ENCODE peak calls at places on chromosomes 7 and 10, in five cellular contexts. One of them, this sample, is unnamed.

GRCh38 chr10:43254199-43254730 is 12.6 kb downstream of the RASGEF1A start:
- DNase-seq in choroid plexus epithelial cell: no peak
- DNase-seq in AG10803: no peak
- DNase-seq in hepatocyte: peak; percentile 14
- DNase-seq in heart left ventricle: no peak
- DNase-seq in this sample: no peak

GRCh38 chr10:1156921-1157614 is 100.9 kb downstream of the WDR37 start:
- DNase-seq in AG10803: no peak
- DNase-seq in choroid plexus epithelial cell: no peak
- DNase-seq in hepatocyte: no peak
- DNase-seq in heart left ventricle: no peak
- DNase-seq in this sample: no peak

GRCh38 chr7:28984219-28984618 is 26.1 kb upstream of the TRIL start:
- DNase-seq in choroid plexus epithelial cell: no peak
- DNase-seq in heart left ventricle: no peak
- DNase-seq in AG10803: no peak
- DNase-seq in hepatocyte: no peak
- DNase-seq in this sample: no peak

GRCh38 chr10:57015187-57015586 is 654.1 kb upstream of the ZWINT start:
- DNase-seq in choroid plexus epithelial cell: no peak
- DNase-seq in AG10803: no peak
- DNase-seq in heart left ventricle: no peak
- DNase-seq in hepatocyte: no peak
- DNase-seq in this sample: no peak

GRCh38 chr10:128087884-128088695 is 38.1 kb downstream of the MKI67 start:
- DNase-seq in hepatocyte: no peak
- DNase-seq in AG10803: no peak
- DNase-seq in choroid plexus epithelial cell: no peak
- DNase-seq in heart left ventricle: no peak
- DNase-seq in this sample: no peak

GRCh38 chr10:12833451-12833850 is 168.1 kb downstream of the CCDC3 start:
- DNase-seq in hepatocyte: no peak
- DNase-seq in choroid plexus epithelial cell: no peak
- DNase-seq in AG10803: no peak
- DNase-seq in heart left ventricle: no peak
- DNase-seq in this sample: no peak

GRCh38 chr7:519429-519973 is at the start of gene PDGFA:
- DNase-seq in AG10803: peak; percentile 57
- DNase-seq in hepatocyte: peak; percentile 85
- DNase-seq in heart left ventricle: peak; percentile 69
- DNase-seq in choroid plexus epithelial cell: peak; percentile 58
- DNase-seq in this sample: peak; percentile 57

GRCh38 chr10:122376364-122376961 is 2.0 kb downstream of the PLEKHA1 start:
- DNase-seq in hepatocyte: no peak
- DNase-seq in heart left ventricle: no peak
- DNase-seq in AG10803: no peak
- DNase-seq in choroid plexus epithelial cell: no peak
- DNase-seq in this sample: no peak

GRCh38 chr7:91264924-91265681 is 870 bp downstream of the FZD1 start:
- DNase-seq in heart left ventricle: peak; percentile 49
- DNase-seq in hepatocyte: peak; percentile 72
- DNase-seq in choroid plexus epithelial cell: peak; percentile 83
- DNase-seq in AG10803: peak; percentile 75
- DNase-seq in this sample: peak; percentile 73

GRCh38 chr10:86536294-86536861 is 14.8 kb upstream of the WAPL start:
- DNase-seq in heart left ventricle: no peak
- DNase-seq in choroid plexus epithelial cell: no peak
- DNase-seq in hepatocyte: peak; percentile 19
- DNase-seq in AG10803: no peak
- DNase-seq in this sample: no peak

GRCh38 chr10:71974489-71975011 is 10.4 kb downstream of the CHST3 start:
- DNase-seq in AG10803: peak; percentile 77
- DNase-seq in choroid plexus epithelial cell: no peak
- DNase-seq in heart left ventricle: no peak
- DNase-seq in hepatocyte: no peak
- DNase-seq in this sample: no peak

DNA sequence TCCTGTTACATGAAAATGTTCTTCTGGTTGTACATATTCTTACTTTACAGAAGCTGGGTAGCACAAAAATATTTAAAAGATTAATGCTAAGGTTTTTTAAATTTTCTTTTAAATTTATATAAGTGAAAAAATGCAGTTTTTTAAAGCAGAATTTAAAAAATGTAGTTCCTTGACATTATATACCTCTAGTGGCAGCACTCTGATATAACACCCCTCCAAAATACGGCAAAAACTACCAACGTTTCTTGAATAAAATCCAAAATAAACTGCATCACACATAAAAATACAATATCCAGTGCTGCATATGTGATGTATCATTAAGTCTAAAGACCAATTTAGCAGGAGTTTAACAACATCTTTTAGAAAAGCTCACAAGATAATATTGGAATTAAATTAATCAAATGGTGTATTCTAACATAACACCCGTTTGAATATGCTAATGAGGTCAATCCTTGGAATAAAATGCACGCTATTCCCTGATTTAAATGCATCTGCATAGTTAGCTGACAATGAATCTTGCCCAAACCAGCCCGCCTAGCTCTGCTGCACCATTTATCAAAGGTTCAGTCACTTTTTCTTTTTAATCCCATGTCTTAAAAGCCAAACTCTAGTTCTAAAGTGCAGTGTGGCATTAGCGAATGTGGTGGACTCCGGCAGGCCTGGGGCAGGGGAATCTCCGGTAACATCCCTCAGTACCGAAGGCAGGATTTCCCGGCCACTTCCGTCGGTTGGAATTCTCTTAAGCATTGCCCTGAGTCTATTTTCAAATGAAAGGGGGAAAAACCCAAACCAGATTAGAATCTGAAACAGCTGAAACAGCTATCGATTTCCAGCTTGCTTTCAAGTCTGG is 1.2 kb downstream of the TCERG1L start:
- DNase-seq in heart left ventricle: no peak
- DNase-seq in hepatocyte: no peak
- DNase-seq in AG10803: no peak
- DNase-seq in choroid plexus epithelial cell: peak; percentile 22
- DNase-seq in this sample: no peak
- TF ChIP-seq CTCF in heart left ventricle: no peak
- TF ChIP-seq CTCF in hepatocyte: peak; percentile 48
- TF ChIP-seq CTCF in AG10803: no peak
- TF ChIP-seq CTCF in choroid plexus epithelial cell: no peak
- TF ChIP-seq CTCF in this sample: peak; percentile 20

DNA sequence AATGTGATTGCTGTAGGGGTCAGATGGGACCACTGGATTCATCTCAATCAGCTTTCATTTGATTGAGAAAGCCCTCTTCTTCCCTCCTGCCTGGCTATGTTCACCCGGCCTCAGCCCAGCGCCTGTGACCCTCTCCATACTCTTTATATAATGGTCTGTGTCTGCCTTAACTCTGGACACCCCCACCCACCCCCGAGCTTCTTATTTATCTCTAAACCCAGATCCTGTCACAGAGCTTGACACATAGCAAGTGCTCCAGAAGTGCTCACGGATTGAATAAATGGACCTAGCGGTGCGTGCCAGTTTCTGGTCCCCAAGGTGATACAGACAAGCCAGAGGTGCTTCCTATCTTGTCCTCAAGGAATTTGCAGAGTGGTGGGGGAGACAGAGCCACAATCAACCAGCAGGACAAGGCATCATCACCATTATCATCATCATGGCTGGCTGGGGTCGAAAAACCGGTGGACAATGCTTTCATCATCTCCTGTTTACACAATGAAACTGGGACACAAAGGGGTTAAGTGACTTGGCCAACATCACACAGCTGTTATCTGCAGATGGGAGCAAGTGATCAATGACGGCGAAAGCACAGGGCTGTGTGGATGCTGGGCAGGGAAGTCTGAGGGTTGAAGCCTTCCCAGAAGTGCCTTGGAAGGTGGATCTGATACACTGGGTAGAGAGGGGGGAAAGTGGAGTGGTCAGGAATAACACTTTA is 2.2 kb upstream of the LOXL4 start:
- DNase-seq in choroid plexus epithelial cell: no peak
- DNase-seq in hepatocyte: no peak
- DNase-seq in heart left ventricle: no peak
- DNase-seq in AG10803: no peak
- DNase-seq in this sample: peak; percentile 10
- H3K4me3 ChIP-seq in choroid plexus epithelial cell: no peak overlapping the region
- H3K4me3 ChIP-seq in hepatocyte: no peak overlapping the region
- H3K4me3 ChIP-seq in heart left ventricle: peak overlapping the region; percentile 15
- H3K4me3 ChIP-seq in AG10803: no peak overlapping the region
- H3K4me3 ChIP-seq in this sample: no peak overlapping the region

DNA sequence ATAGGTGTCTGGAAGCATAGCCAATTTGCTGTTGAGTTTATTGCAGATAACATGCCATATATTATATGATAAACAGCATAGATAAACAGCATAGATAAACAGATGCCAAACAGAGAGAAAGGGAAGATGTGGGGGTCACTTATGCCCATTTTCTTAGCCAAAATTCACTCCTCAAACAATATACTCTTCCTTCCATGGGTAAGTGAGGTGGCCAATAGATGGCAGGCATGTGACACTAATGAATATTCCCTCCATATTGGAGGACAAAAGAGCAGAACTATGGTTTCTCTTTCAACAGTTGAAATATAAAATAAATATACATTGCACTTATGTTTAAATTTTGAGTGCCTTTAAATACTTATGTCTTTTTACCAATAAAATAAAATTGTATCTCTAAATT is 1212.8 kb downstream of the REEP3 start:
- DNase-seq in hepatocyte: peak; percentile 38
- DNase-seq in choroid plexus epithelial cell: peak; percentile 41
- DNase-seq in heart left ventricle: no peak
- DNase-seq in AG10803: no peak
- DNase-seq in this sample: peak; percentile 42
- TF ChIP-seq CTCF in hepatocyte: peak; percentile 59
- TF ChIP-seq CTCF in choroid plexus epithelial cell: peak; percentile 45
- TF ChIP-seq CTCF in heart left ventricle: peak; percentile 17
- TF ChIP-seq CTCF in AG10803: no peak
- TF ChIP-seq CTCF in this sample: peak; percentile 43

GRCh38 chr7:150405584-150406310 is 26.6 kb downstream of the ZNF775 start:
- DNase-seq in hepatocyte: peak; percentile 55
- DNase-seq in AG10803: peak; percentile 27
- DNase-seq in heart left ventricle: peak; percentile 36
- DNase-seq in choroid plexus epithelial cell: peak; percentile 51
- DNase-seq in this sample: no peak

GRCh38 chr7:150404785-150405583 is 25.9 kb downstream of the ZNF775 start:
- DNase-seq in choroid plexus epithelial cell: peak; percentile 92
- DNase-seq in AG10803: peak; percentile 91
- DNase-seq in hepatocyte: peak; percentile 95
- DNase-seq in heart left ventricle: peak; percentile 92
- DNase-seq in this sample: peak; percentile 91

GRCh38 chr7:150406565-150407421 is 27.7 kb downstream of the ZNF775 start:
- DNase-seq in AG10803: no peak
- DNase-seq in choroid plexus epithelial cell: peak; percentile 47
- DNase-seq in hepatocyte: peak; percentile 39
- DNase-seq in heart left ventricle: no peak
- DNase-seq in this sample: no peak

GRCh38 chr7:150407588-150408392 is 28.7 kb downstream of the ZNF775 start:
- DNase-seq in hepatocyte: peak; percentile 6
- DNase-seq in choroid plexus epithelial cell: no peak
- DNase-seq in AG10803: no peak
- DNase-seq in heart left ventricle: no peak
- DNase-seq in this sample: no peak

GRCh38 chr7:150406311-150406564 is 27.1 kb downstream of the ZNF775 start:
- DNase-seq in choroid plexus epithelial cell: no peak
- DNase-seq in AG10803: no peak
- DNase-seq in heart left ventricle: no peak
- DNase-seq in hepatocyte: no peak
- DNase-seq in this sample: no peak
- H3K4me3 ChIP-seq in choroid plexus epithelial cell: peak overlapping the region; percentile 75
- H3K4me3 ChIP-seq in AG10803: peak overlapping the region; percentile 73
- H3K4me3 ChIP-seq in heart left ventricle: peak overlapping the region; percentile 70
- H3K4me3 ChIP-seq in hepatocyte: no peak overlapping the region
- H3K4me3 ChIP-seq in this sample: peak overlapping the region; percentile 75

DNA sequence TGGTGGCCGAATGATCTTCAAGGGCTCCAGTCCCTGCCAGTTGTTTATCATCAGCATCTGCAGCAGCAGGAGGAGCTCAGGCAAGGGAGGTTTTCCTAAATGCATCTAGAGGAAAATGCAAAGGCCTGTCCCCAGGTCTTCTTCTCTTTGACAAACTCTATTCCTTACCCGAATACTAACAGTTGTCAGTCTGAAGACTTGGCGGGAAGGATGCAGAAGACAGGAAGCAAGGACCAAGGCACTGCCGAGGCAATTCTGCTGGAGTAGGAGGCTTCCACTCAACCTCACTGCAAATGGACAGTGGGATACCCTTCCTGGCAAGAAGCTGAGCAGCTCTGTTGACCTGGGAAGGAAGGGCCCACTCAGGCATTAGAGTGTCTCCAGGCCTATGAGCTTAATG is 372.9 kb downstream of the CCSER2 start:
- DNase-seq in heart left ventricle: no peak
- DNase-seq in hepatocyte: no peak
- DNase-seq in choroid plexus epithelial cell: no peak
- DNase-seq in AG10803: no peak
- DNase-seq in this sample: no peak
- TF ChIP-seq CTCF in heart left ventricle: no peak
- TF ChIP-seq CTCF in hepatocyte: no peak
- TF ChIP-seq CTCF in choroid plexus epithelial cell: no peak
- TF ChIP-seq CTCF in AG10803: no peak
- TF ChIP-seq CTCF in this sample: no peak

This sample was measured in fibroblast of pulmonary artery.